ENCODE peak calls at places on chromosomes 7 and 10, in six cellular contexts. I, U, F, E, O and B are unnamed samples.

GRCh38 chr7:127392182-127392565 is 334 bp downstream of the ZNF800 start:
- DNase-seq in O (no peak), I (peak; percentile 82), F (peak; percentile 54), U (no peak), E (peak; percentile 66), B (peak; percentile 62)

GRCh38 chr7:97018775-97019535 is 5.7 kb downstream of the DLX5 start:
- DNase-seq in U (no peak), I (no peak), E (no peak), F (no peak), O (no peak), B (no peak)

GRCh38 chr7:148264933-148265557 is 325.5 kb upstream of the C7orf33 start:
- DNase-seq in U (peak; percentile 25), I (peak; percentile 64), F (no peak), E (no peak), O (peak; percentile 24), B (no peak)

GRCh38 chr7:55335151-55335550 is 30.0 kb upstream of the LANCL2 start:
- DNase-seq in F (no peak), I (no peak), E (no peak), U (no peak), O (no peak), B (no peak)

GRCh38 chr10:45383682-45384320 is 9.8 kb downstream of the ALOX5 start:
- DNase-seq in U (no peak), F (no peak), O (no peak), E (no peak), I (no peak), B (no peak)

GRCh38 chr7:83532229-83532628 is 116.7 kb downstream of the SEMA3E start:
- DNase-seq in I (no peak), O (peak; percentile 7), F (no peak), E (no peak), U (no peak), B (no peak)

GRCh38 chr10:11853468-11853867 is 30.3 kb downstream of the PROSER2 start:
- DNase-seq in E (no peak), I (no peak), F (no peak), O (no peak), U (no peak), B (no peak)

GRCh38 chr10:98664329-98665042 is 217.8 kb upstream of the HPS1 start:
- DNase-seq in O (peak; percentile 47), I (peak; percentile 20), U (peak; percentile 15), F (no peak), E (no peak), B (peak; percentile 10)

GRCh38 chr7:73742338-73742752 is 3.7 kb upstream of the ABHD11 start:
- DNase-seq in E (no peak), I (no peak), U (no peak), F (peak; percentile 64), O (no peak), B (no peak)

GRCh38 chr10:63554666-63555065 is 33.5 kb downstream of the REEP3 start:
- DNase-seq in I (no peak), U (no peak), O (peak; percentile 26), E (no peak), F (no peak), B (peak; percentile 41)

GRCh38 chr7:17580861-17581260 is 282.4 kb downstream of the AHR start:
- DNase-seq in U (no peak), O (no peak), E (no peak), I (no peak), F (no peak), B (no peak)

GRCh38 chr10:24597961-24598360 is 125.7 kb downstream of the ARHGAP21 start:
- DNase-seq in E (no peak), I (no peak), O (no peak), U (no peak), F (no peak), B (no peak)

GRCh38 chr10:34528320-34528719 is 286.8 kb downstream of the PARD3 start:
- DNase-seq in F (no peak), U (no peak), I (no peak), O (peak; percentile 92), E (no peak), B (no peak)

GRCh38 chr10:48478980-48479811 is 125.7 kb downstream of the ARHGAP22 start:
- DNase-seq in E (peak; percentile 18), O (no peak), I (no peak), U (no peak), F (no peak), B (no peak)

GRCh38 chr7:3095046-3095445 is 51.4 kb upstream of the CARD11 start:
- DNase-seq in I (no peak), O (no peak), E (no peak), U (no peak), F (no peak), B (peak; percentile 25)

GRCh38 chr10:52314822-52315552 is 906 bp downstream of the DKK1 start:
- DNase-seq in F (no peak), U (no peak), O (no peak), I (peak; percentile 53), E (no peak), B (peak; percentile 8)

GRCh38 chr7:43585521-43585920 is 2.6 kb downstream of the STK17A start:
- DNase-seq in I (no peak), F (no peak), O (no peak), E (no peak), U (no peak), B (no peak)

GRCh38 chr10:126135177-126135576 is 238.8 kb downstream of the FANK1 start:
- DNase-seq in O (no peak), E (no peak), I (no peak), F (no peak), U (no peak), B (no peak)

GRCh38 chr10:86857097-86857825 is 100.2 kb downstream of the MMRN2 start:
- DNase-seq in E (no peak), U (no peak), F (no peak), I (no peak), O (no peak), B (no peak)

GRCh38 chr10:69446229-69446628 is 5.0 kb upstream of the TSPAN15 start:
- DNase-seq in I (no peak), E (no peak), O (no peak), U (no peak), F (no peak), B (no peak)

GRCh38 chr10:122261584-122261983 is 9.5 kb upstream of the BTBD16 start:
- DNase-seq in E (no peak), U (no peak), F (no peak), I (no peak), O (no peak), B (no peak)

GRCh38 chr10:7410306-7410799 is 481 bp downstream of the SFMBT2 start:
- DNase-seq in I (peak; percentile 60), U (no peak), F (no peak), O (no peak), E (no peak), B (peak; percentile 16)

GRCh38 chr10:119209736-119210355 is 2.5 kb downstream of the GRK5 start:
- DNase-seq in E (no peak), F (no peak), U (no peak), I (no peak), O (no peak), B (no peak)
- TF ChIP-seq CTCF in E (no peak), F (no peak), U (peak; percentile 80), I (no peak), O (no peak), B (no peak)

DNA sequence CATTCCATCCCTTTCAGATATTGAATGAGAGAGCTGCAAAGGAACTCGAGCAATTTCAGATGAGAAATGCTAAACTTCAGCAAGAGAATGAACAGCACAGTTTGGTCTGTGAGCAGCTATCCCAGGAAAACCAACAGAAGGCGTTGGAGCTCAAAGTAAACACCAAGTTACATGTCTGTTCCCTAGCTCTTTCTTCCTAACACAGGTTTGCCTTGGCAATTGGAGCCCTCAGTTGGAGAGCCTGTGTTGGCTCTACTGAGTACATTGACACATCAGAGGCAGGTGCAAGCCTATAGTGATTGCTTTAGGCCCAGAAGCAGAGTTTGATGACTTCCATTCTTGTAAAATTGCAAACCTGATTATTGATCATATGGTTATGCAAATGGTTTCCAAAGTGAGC is 14.8 kb downstream of the CFAP58 start:
- DNase-seq in O (no peak), U (no peak), I (no peak), E (no peak), F (no peak), B (no peak)
- TF ChIP-seq POLR2AphosphoS5 in O (no peak), U (no peak), I (no peak), E (no peak), F (no peak), B (no peak)

DNA sequence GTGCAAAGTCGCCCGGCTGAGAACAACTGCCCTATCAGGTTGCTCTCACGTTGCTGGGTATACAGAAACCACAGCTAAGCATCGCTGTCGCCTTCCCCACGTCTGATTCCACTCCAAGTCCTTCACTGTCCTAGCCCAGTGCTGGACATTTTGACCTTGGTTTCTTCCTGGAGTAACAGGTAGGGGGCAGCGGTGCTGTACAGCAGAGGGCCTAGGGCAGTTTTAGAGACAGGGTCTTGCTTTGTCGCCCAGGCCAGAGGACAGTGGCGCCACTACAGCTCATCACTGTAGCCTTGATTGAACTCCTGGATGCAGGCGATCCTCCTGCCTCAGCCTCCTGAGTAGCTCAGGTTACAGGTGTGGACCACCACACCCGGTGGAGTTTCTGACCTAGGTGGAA is 2.6 kb downstream of the CLDN15 start:
- DNase-seq in U (no peak), F (no peak), O (no peak), I (peak; percentile 71), E (no peak), B (no peak)
- TF ChIP-seq CTCF in U (no peak), F (no peak), O (peak; percentile 58), I (peak; percentile 61), E (no peak), B (no peak)

GRCh38 chr10:14016011-14016536 is 314.6 kb downstream of the FRMD4A start:
- DNase-seq in E (no peak), I (no peak), F (no peak), O (no peak), U (no peak), B (peak; percentile 40)
- TF ChIP-seq POLR2AphosphoS5 in E (no peak), I (no peak), F (peak; percentile 51), O (no peak), U (no peak), B (no peak)

GRCh38 chr7:116953372-116953726 is at the start of gene ST7:
- DNase-seq in E (peak; percentile 63), U (peak; percentile 60), F (peak; percentile 65), I (peak; percentile 87), O (peak; percentile 42), B (peak; percentile 64)

GRCh38 chr7:116953727-116954442 is 584 bp downstream of the ST7 start:
- DNase-seq in U (peak; percentile 36), O (peak; percentile 43), F (peak; percentile 57), E (peak; percentile 51), I (peak; percentile 92), B (peak; percentile 61)

GRCh38 chr7:116955340-116955739 is 2.0 kb downstream of the ST7 start:
- DNase-seq in I (no peak), F (no peak), O (no peak), E (no peak), U (no peak), B (no peak)

GRCh38 chr7:116955801-116956514 is 2.7 kb downstream of the ST7 start:
- DNase-seq in F (no peak), O (no peak), U (no peak), I (no peak), E (no peak), B (no peak)

DNA sequence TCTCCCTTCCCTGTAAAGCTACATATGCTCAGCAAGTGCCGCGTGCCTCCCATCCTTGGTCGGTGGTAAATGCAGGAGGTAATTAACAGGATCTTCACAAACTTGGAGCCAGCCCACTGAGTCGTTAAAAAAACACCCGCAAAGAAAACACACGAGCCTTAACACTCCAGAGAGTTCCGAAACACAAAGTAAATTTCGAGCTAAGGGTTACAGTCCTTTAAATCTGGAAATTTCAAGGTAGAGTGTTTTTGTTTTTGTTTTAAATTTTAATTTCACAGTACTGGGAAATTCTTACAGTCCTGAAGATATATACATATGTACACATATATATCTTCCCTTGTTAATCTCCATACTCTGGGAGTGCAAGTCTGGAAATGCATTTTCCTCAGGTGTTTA is 1.1 kb downstream of the ST7 start:
- DNase-seq in O (no peak), U (no peak), F (no peak), E (no peak), I (no peak), B (no peak)
- TF ChIP-seq CTCF in O (no peak), U (no peak), F (no peak), E (no peak), I (no peak), B (no peak)